ENCODE peak calls at places on chromosomes 7 and 10, in seven cellular contexts. L is skeletal muscle cell; P is effector CD4-positive, alpha-beta T cell; V is midbrain; G is activated T-cell treated with anti-CD3 and anti-CD28 coated beads for 1 hour; Y is left cardiac atrium; H is AG04450. D is an unnamed sample.

GRCh38 chr10:24132741-24133140 is 76.2 kb upstream of the KIAA1217 start:
- DNase-seq in L (no peak), P (no peak), V (no peak), G (no peak), Y (no peak), H (no peak), D (no peak)

GRCh38 chr7:79312022-79312421 is 141.4 kb downstream of the MAGI2 start:
- DNase-seq in L (no peak), P (no peak), V (no peak), G (no peak), Y (no peak), H (no peak), D (no peak)

GRCh38 chr7:2106920-2107319 is 125.8 kb downstream of the MAD1L1 start:
- DNase-seq in L (no peak), P (no peak), V (no peak), G (no peak), Y (no peak), H (no peak), D (no peak)

GRCh38 chr7:76346097-76346496 is 12.7 kb downstream of the YWHAG start:
- DNase-seq in L (no peak), P (no peak), V (no peak), G (no peak), Y (no peak), H (no peak), D (no peak)

GRCh38 chr7:29033584-29033983 is 75.5 kb upstream of the TRIL start:
- DNase-seq in L (no peak), P (no peak), V (no peak), G (no peak), Y (no peak), H (no peak), D (no peak)

GRCh38 chr10:86888585-86889381 is 68.6 kb downstream of the MMRN2 start:
- DNase-seq in L (no peak), P (no peak), V (no peak), G (no peak), Y (no peak), H (no peak), D (peak; percentile 46)

GRCh38 chr7:64878684-64879083 is 24.4 kb upstream of the ZNF273 start:
- DNase-seq in L (no peak), P (no peak), V (no peak), G (no peak), Y (no peak), H (no peak), D (no peak)

GRCh38 chr7:30799206-30799975 is 28.2 kb downstream of the MINDY4 start:
- DNase-seq in L (peak; percentile 92), P (no peak), V (no peak), G (no peak), Y (peak; percentile 79), H (peak; percentile 75), D (no peak)

GRCh38 chr7:2958416-2959342 is 85.0 kb downstream of the CARD11 start:
- DNase-seq in L (no peak), P (no peak), V (no peak), G (no peak), Y (no peak), H (no peak), D (no peak)

GRCh38 chr10:48476279-48476982 is 128.4 kb downstream of the ARHGAP22 start:
- DNase-seq in L (no peak), P (no peak), V (no peak), G (no peak), Y (no peak), H (no peak), D (no peak)

GRCh38 chr10:32985781-32986350 is 27.8 kb upstream of the ITGB1 start:
- DNase-seq in L (peak; percentile 86), P (no peak), V (no peak), G (no peak), Y (no peak), H (no peak), D (no peak)

GRCh38 chr10:117412469-117413005 is 37.3 kb upstream of the PDZD8 start:
- DNase-seq in L (no peak), P (no peak), V (no peak), G (no peak), Y (no peak), H (no peak), D (no peak)

GRCh38 chr10:77827383-77827782 is 99.2 kb downstream of the DLG5 start:
- DNase-seq in L (no peak), P (no peak), V (no peak), G (no peak), Y (no peak), H (no peak), D (no peak)

GRCh38 chr7:150648358-150649083 is 16.3 kb upstream of the GIMAP6 start:
- DNase-seq in L (no peak), P (no peak), V (no peak), G (no peak), Y (no peak), H (no peak), D (no peak)

GRCh38 chr10:70917635-70918034 is 29.3 kb upstream of the PCBD1 start:
- DNase-seq in L (no peak), P (no peak), V (no peak), G (no peak), Y (no peak), H (no peak), D (no peak)

GRCh38 chr7:114007391-114007790 is 88.6 kb upstream of the PPP1R3A start:
- DNase-seq in L (no peak), P (no peak), V (no peak), G (no peak), Y (no peak), H (no peak), D (no peak)

GRCh38 chr7:114944742-114945625 is 23.1 kb downstream of the MDFIC start:
- DNase-seq in L (peak; percentile 94), P (no peak), V (peak; percentile 25), G (no peak), Y (peak; percentile 84), H (peak; percentile 73), D (no peak)

GRCh38 chr10:96072673-96073072 is 29.3 kb downstream of the CCNJ start:
- DNase-seq in L (no peak), P (no peak), V (no peak), G (no peak), Y (no peak), H (no peak), D (no peak)

GRCh38 chr7:226281-226882 is 34.0 kb downstream of the FAM20C start:
- DNase-seq in L (no peak), P (no peak), V (no peak), G (no peak), Y (no peak), H (no peak), D (no peak)

GRCh38 chr7:105673367-105674188 is 92.3 kb upstream of the EFCAB10 start:
- DNase-seq in L (no peak), P (no peak), V (no peak), G (no peak), Y (no peak), H (no peak), D (no peak)

GRCh38 chr7:150800576-150801241 is at the start of gene TMEM176A:
- DNase-seq in L (no peak), P (no peak), V (no peak), G (peak; percentile 6), Y (peak; percentile 45), H (no peak), D (no peak)

GRCh38 chr10:6701289-6701688 is 121.2 kb upstream of the PRKCQ start:
- DNase-seq in L (no peak), P (no peak), V (no peak), G (no peak), Y (no peak), H (no peak), D (no peak)

GRCh38 chr7:28065308-28065707 is 115.3 kb downstream of the JAZF1 start:
- DNase-seq in L (peak; percentile 74), P (no peak), V (no peak), G (no peak), Y (no peak), H (no peak), D (peak; percentile 47)

GRCh38 chr7:123494193-123494796 is 40.1 kb downstream of the IQUB start:
- DNase-seq in L (no peak), P (peak; percentile 14), V (peak; percentile 22), G (peak; percentile 6), Y (no peak), H (no peak), D (no peak)

GRCh38 chr7:43612599-43613589 is 30.0 kb downstream of the STK17A start:
- DNase-seq in L (peak; percentile 25), P (no peak), V (peak; percentile 24), G (no peak), Y (no peak), H (peak; percentile 7), D (no peak)

GRCh38 chr7:40604601-40605438 is 470.0 kb downstream of the SUGCT start:
- DNase-seq in L (peak; percentile 7), P (no peak), V (peak; percentile 70), G (no peak), Y (peak; percentile 66), H (peak; percentile 21), D (no peak)

GRCh38 chr10:16960573-16960972 is 143.3 kb upstream of the RSU1 start:
- DNase-seq in L (no peak), P (no peak), V (no peak), G (no peak), Y (no peak), H (no peak), D (no peak)

GRCh38 chr7:31335889-31336201 is 4.7 kb downstream of the NEUROD6 start:
- DNase-seq in L (no peak), P (no peak), V (no peak), G (no peak), Y (no peak), H (no peak), D (no peak)

GRCh38 chr10:26087666-26088065 is 128.9 kb upstream of the GAD2 start:
- DNase-seq in L (no peak), P (no peak), V (no peak), G (no peak), Y (no peak), H (no peak), D (no peak)

GRCh38 chr7:143038635-143039034 is 11.7 kb upstream of the OR9A2 start:
- DNase-seq in L (no peak), P (no peak), V (no peak), G (no peak), Y (no peak), H (no peak), D (no peak)

D was measured in SIG-M5.